ENCODE peak calls at places on chromosomes 12 and 14, in seven cellular contexts. One of them, this sample, is unnamed.

GRCh38 chr12:41486718-41487117 is 298.6 kb downstream of the PDZRN4 start:
- DNase-seq in occipital lobe: no peak
- DNase-seq in LoVo: no peak
- DNase-seq in AG04450: peak; percentile 1
- DNase-seq in fibroblast of lung: peak; percentile 85
- DNase-seq in psoas muscle: no peak
- DNase-seq in NCI-H1694 treated with DMSO at 0.1 percent for 48 hours: no peak
- DNase-seq in this sample: no peak

GRCh38 chr12:52440821-52441319 is 6.7 kb upstream of the KRT75 start:
- DNase-seq in occipital lobe: no peak
- DNase-seq in LoVo: no peak
- DNase-seq in AG04450: peak; percentile 6
- DNase-seq in fibroblast of lung: peak; percentile 94
- DNase-seq in psoas muscle: no peak
- DNase-seq in NCI-H1694 treated with DMSO at 0.1 percent for 48 hours: no peak
- DNase-seq in this sample: no peak

GRCh38 chr12:120861074-120861795 is 42.9 kb downstream of the SPPL3 start:
- DNase-seq in occipital lobe: no peak
- DNase-seq in LoVo: no peak
- DNase-seq in AG04450: no peak
- DNase-seq in fibroblast of lung: peak; percentile 23
- DNase-seq in psoas muscle: no peak
- DNase-seq in NCI-H1694 treated with DMSO at 0.1 percent for 48 hours: no peak
- DNase-seq in this sample: no peak

GRCh38 chr14:56120091-56120632 is 2.0 kb downstream of the PELI2 start:
- DNase-seq in occipital lobe: no peak
- DNase-seq in LoVo: no peak
- DNase-seq in AG04450: no peak
- DNase-seq in fibroblast of lung: no peak
- DNase-seq in psoas muscle: no peak
- DNase-seq in NCI-H1694 treated with DMSO at 0.1 percent for 48 hours: no peak
- DNase-seq in this sample: no peak

GRCh38 chr12:106090586-106091411 is 48.0 kb downstream of the NUAK1 start:
- DNase-seq in occipital lobe: no peak
- DNase-seq in LoVo: no peak
- DNase-seq in AG04450: no peak
- DNase-seq in fibroblast of lung: peak; percentile 94
- DNase-seq in psoas muscle: peak; percentile 62
- DNase-seq in NCI-H1694 treated with DMSO at 0.1 percent for 48 hours: no peak
- DNase-seq in this sample: no peak

GRCh38 chr14:91416744-91417133 is 881 bp downstream of the CCDC88C start:
- DNase-seq in occipital lobe: no peak
- DNase-seq in LoVo: no peak
- DNase-seq in AG04450: no peak
- DNase-seq in fibroblast of lung: no peak
- DNase-seq in psoas muscle: no peak
- DNase-seq in NCI-H1694 treated with DMSO at 0.1 percent for 48 hours: no peak
- DNase-seq in this sample: no peak

GRCh38 chr12:46244997-46245396 is 23.8 kb downstream of the SLC38A1 start:
- DNase-seq in occipital lobe: no peak
- DNase-seq in LoVo: no peak
- DNase-seq in AG04450: no peak
- DNase-seq in fibroblast of lung: no peak
- DNase-seq in psoas muscle: no peak
- DNase-seq in NCI-H1694 treated with DMSO at 0.1 percent for 48 hours: no peak
- DNase-seq in this sample: no peak

GRCh38 chr14:82855912-82856381 is 1322.3 kb upstream of the SEL1L start:
- DNase-seq in occipital lobe: no peak
- DNase-seq in LoVo: no peak
- DNase-seq in AG04450: no peak
- DNase-seq in fibroblast of lung: peak; percentile 52
- DNase-seq in psoas muscle: no peak
- DNase-seq in NCI-H1694 treated with DMSO at 0.1 percent for 48 hours: peak; percentile 55
- DNase-seq in this sample: no peak

GRCh38 chr14:68785817-68786490 is 6.9 kb downstream of the ZFP36L1 start:
- DNase-seq in occipital lobe: no peak
- DNase-seq in LoVo: no peak
- DNase-seq in AG04450: no peak
- DNase-seq in fibroblast of lung: peak; percentile 75
- DNase-seq in psoas muscle: no peak
- DNase-seq in NCI-H1694 treated with DMSO at 0.1 percent for 48 hours: no peak
- DNase-seq in this sample: no peak

GRCh38 chr12:94305293-94305957 is 154.2 kb downstream of the CEP83 start:
- DNase-seq in occipital lobe: no peak
- DNase-seq in LoVo: no peak
- DNase-seq in AG04450: peak; percentile 62
- DNase-seq in fibroblast of lung: peak; percentile 95
- DNase-seq in psoas muscle: no peak
- DNase-seq in NCI-H1694 treated with DMSO at 0.1 percent for 48 hours: no peak
- DNase-seq in this sample: no peak

GRCh38 chr12:100461330-100461973 is 12.2 kb upstream of the NR1H4 start:
- DNase-seq in occipital lobe: no peak
- DNase-seq in LoVo: no peak
- DNase-seq in AG04450: no peak
- DNase-seq in fibroblast of lung: no peak
- DNase-seq in psoas muscle: no peak
- DNase-seq in NCI-H1694 treated with DMSO at 0.1 percent for 48 hours: no peak
- DNase-seq in this sample: no peak

GRCh38 chr14:63893701-63894458 is 41.1 kb downstream of the SYNE2 start:
- DNase-seq in occipital lobe: no peak
- DNase-seq in LoVo: no peak
- DNase-seq in AG04450: peak; percentile 67
- DNase-seq in fibroblast of lung: peak; percentile 94
- DNase-seq in psoas muscle: peak; percentile 69
- DNase-seq in NCI-H1694 treated with DMSO at 0.1 percent for 48 hours: no peak
- DNase-seq in this sample: no peak

GRCh38 chr12:115079760-115080159 is 395.8 kb upstream of the TBX3 start:
- DNase-seq in occipital lobe: no peak
- DNase-seq in LoVo: no peak
- DNase-seq in AG04450: no peak
- DNase-seq in fibroblast of lung: peak; percentile 7
- DNase-seq in psoas muscle: no peak
- DNase-seq in NCI-H1694 treated with DMSO at 0.1 percent for 48 hours: no peak
- DNase-seq in this sample: no peak

GRCh38 chr12:93684716-93685115 is 7.5 kb downstream of the CRADD start:
- DNase-seq in occipital lobe: no peak
- DNase-seq in LoVo: no peak
- DNase-seq in AG04450: no peak
- DNase-seq in fibroblast of lung: no peak
- DNase-seq in psoas muscle: no peak
- DNase-seq in NCI-H1694 treated with DMSO at 0.1 percent for 48 hours: no peak
- DNase-seq in this sample: no peak

This sample was measured in caudate nucleus.